ENCODE peak calls at places on chromosome 14, in eight cellular contexts. N, M, S, U, B, W, E and A are unnamed samples.

GRCh38 chr14:55448146-55448614 is 7.8 kb upstream of the TBPL2 start:
- DNase-seq in M (peak; percentile 100), N (peak; percentile 91), W (no peak), S (no peak), E (peak; percentile 87), B (peak; percentile 85), U (peak; percentile 98), A (no peak)

GRCh38 chr14:74562515-74563232 is 49.4 kb downstream of the LTBP2 start:
- DNase-seq in U (peak; percentile 56), B (no peak), S (no peak), E (peak; percentile 56), W (no peak), N (no peak), M (no peak), A (no peak)

GRCh38 chr14:51323492-51323891 is 83.4 kb downstream of the TMX1 start:
- DNase-seq in M (no peak), E (no peak), U (no peak), W (peak; percentile 21), N (no peak), S (no peak), B (no peak), A (no peak)

GRCh38 chr14:77752799-77753516 is 8.0 kb downstream of the SNW1 start:
- DNase-seq in M (no peak), N (peak; percentile 2), E (no peak), U (no peak), B (peak; percentile 78), S (no peak), W (no peak), A (no peak)

GRCh38 chr14:22886500-22887259 is 3.7 kb downstream of the REM2 start:
- DNase-seq in E (peak; percentile 73), U (peak; percentile 82), B (peak; percentile 73), S (peak; percentile 71), M (peak; percentile 74), N (peak; percentile 59), W (peak; percentile 81), A (peak; percentile 92)

GRCh38 chr14:75539562-75540478 is 17.6 kb downstream of the BATF start:
- DNase-seq in W (peak; percentile 65), N (no peak), B (no peak), U (no peak), S (no peak), M (no peak), E (no peak), A (peak; percentile 67)

GRCh38 chr14:25042362-25043299 is 7.3 kb downstream of the STXBP6 start:
- DNase-seq in U (no peak), B (peak; percentile 77), W (no peak), M (peak; percentile 24), E (peak; percentile 64), S (no peak), N (peak; percentile 81), A (no peak)

GRCh38 chr14:48504921-48505320 is 829.5 kb upstream of the MDGA2 start:
- DNase-seq in E (no peak), W (no peak), S (no peak), U (peak; percentile 2), N (no peak), M (no peak), B (no peak), A (no peak)

GRCh38 chr14:101963052-101963451 is 1.3 kb upstream of the DYNC1H1 start:
- DNase-seq in E (no peak), B (no peak), N (no peak), M (no peak), U (no peak), S (no peak), W (no peak), A (no peak)

GRCh38 chr14:36773558-36773957 is 111.9 kb downstream of the PAX9 start:
- DNase-seq in M (peak; percentile 66), S (no peak), W (no peak), B (no peak), U (peak; percentile 30), N (peak; percentile 38), E (peak; percentile 19), A (no peak)

GRCh38 chr14:91113829-91114078 is at the start of gene DGLUCY:
- DNase-seq in M (no peak), B (peak; percentile 86), N (peak; percentile 67), W (peak; percentile 87), S (peak; percentile 86), E (peak; percentile 68), U (peak; percentile 58), A (peak; percentile 80)

GRCh38 chr14:75042040-75042439 is 9.2 kb downstream of the MLH3 start:
- DNase-seq in W (no peak), B (no peak), S (no peak), U (no peak), M (no peak), E (peak; percentile 9), N (peak; percentile 48), A (no peak)

GRCh38 chr14:77200406-77200985 is 18.9 kb downstream of the TMEM63C start:
- DNase-seq in E (no peak), U (no peak), B (no peak), W (no peak), S (no peak), M (no peak), N (no peak), A (no peak)

GRCh38 chr14:64444984-64445845 is 20.1 kb upstream of the AKAP5 start:
- DNase-seq in M (no peak), U (peak; percentile 64), S (no peak), B (peak; percentile 93), N (peak; percentile 67), E (peak; percentile 41), W (peak; percentile 79), A (peak; percentile 84)

GRCh38 chr14:32683679-32684078 is 255.0 kb upstream of the NPAS3 start:
- DNase-seq in B (no peak), N (no peak), E (no peak), M (no peak), W (no peak), U (no peak), S (no peak), A (peak; percentile 30)

GRCh38 chr14:85566603-85567002 is 36.7 kb downstream of the FLRT2 start:
- DNase-seq in N (peak; percentile 83), U (peak; percentile 67), M (peak; percentile 59), W (no peak), S (no peak), B (peak; percentile 72), E (no peak), A (no peak)

GRCh38 chr14:98949031-98949430 is 323.0 kb downstream of the BCL11B start:
- DNase-seq in S (no peak), N (no peak), E (no peak), W (no peak), M (no peak), U (no peak), B (no peak), A (no peak)

GRCh38 chr14:44316647-44317432 is 190.2 kb downstream of the FSCB start:
- DNase-seq in E (peak; percentile 92), B (peak; percentile 96), S (no peak), M (peak; percentile 98), N (peak; percentile 53), W (peak; percentile 55), U (peak; percentile 97), A (no peak)

GRCh38 chr14:21723431-21724045 is 49.9 kb upstream of the OR4E1 start:
- DNase-seq in E (peak; percentile 41), N (no peak), W (peak; percentile 68), M (peak; percentile 32), U (peak; percentile 56), B (peak; percentile 25), S (no peak), A (peak; percentile 12)

GRCh38 chr14:59199205-59199604 is 10.7 kb downstream of the DAAM1 start:
- DNase-seq in B (no peak), U (no peak), W (no peak), E (no peak), S (no peak), N (no peak), M (no peak), A (no peak)
- TF ChIP-seq CTCF in B (peak; percentile 17), U (no peak), W (no peak), E (no peak), S (no peak), N (peak; percentile 3), M (peak; percentile 50), A (no peak)

GRCh38 chr14:93184391-93185332 is at the start of the genes LYSET and MOAP1:
- DNase-seq in M (peak; percentile 81), B (peak; percentile 88), U (peak; percentile 79), N (peak; percentile 84), E (peak; percentile 88), S (peak; percentile 87), W (peak; percentile 92), A (peak; percentile 95)
- TF ChIP-seq CTCF in M (no peak), B (peak; percentile 9), U (no peak), N (no peak), E (no peak), S (peak; percentile 45), W (peak; percentile 11), A (no peak)

DNA sequence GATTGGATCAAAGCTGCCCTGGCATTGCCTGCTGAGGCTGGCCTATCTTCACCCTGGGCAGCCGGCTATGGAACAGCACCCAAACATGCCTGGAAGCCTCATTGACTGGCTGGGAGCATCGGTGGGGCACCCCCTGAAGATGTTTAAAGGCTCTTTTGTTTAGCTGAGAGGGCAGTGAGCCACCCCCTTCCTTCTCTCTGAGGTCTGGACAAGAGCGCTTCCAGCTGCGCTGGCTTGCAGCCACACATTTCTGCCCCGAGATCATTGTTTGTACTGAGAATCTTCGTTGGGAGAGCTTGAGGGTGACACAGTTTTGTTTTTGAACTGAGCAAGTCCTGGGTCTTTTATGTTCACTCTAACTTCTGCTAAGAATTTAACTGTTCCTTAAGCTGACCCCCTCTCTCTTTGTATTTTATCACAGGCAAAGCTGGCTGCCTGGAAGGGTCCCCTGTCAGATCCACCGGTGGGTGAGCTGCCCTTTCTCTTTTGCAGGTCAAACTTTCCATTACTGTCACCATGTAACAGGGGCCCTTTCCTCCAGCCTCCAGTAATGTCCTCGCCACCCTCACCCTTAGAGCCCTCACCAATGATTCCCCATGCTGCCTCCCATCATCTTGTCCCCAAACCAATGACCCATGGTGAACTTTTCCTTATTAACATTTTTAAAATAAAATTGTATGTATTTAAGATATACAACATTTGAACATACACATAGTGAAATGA is 212.2 kb downstream of the KIF26A start:
- DNase-seq in M (no peak), E (no peak), W (no peak), N (no peak), B (peak; percentile 21), U (no peak), S (no peak), A (no peak)
- TF ChIP-seq CTCF in M (no peak), E (no peak), W (no peak), N (no peak), B (no peak), U (no peak), S (no peak), A (no peak)

GRCh38 chr14:35333347-35333730 is 41.2 kb downstream of the PSMA6 start:
- DNase-seq in B (no peak), U (no peak), E (no peak), S (no peak), N (no peak), W (peak; percentile 41), M (no peak), A (no peak)

GRCh38 chr14:35335388-35336092 is 43.4 kb downstream of the PSMA6 start:
- DNase-seq in M (peak; percentile 46), E (peak; percentile 95), B (peak; percentile 32), N (no peak), U (peak; percentile 93), W (no peak), S (peak; percentile 57), A (no peak)

GRCh38 chr14:35333797-35334743 is 41.9 kb downstream of the PSMA6 start:
- DNase-seq in W (peak; percentile 78), M (no peak), E (peak; percentile 29), N (no peak), U (peak; percentile 71), B (no peak), S (no peak), A (peak; percentile 36)

GRCh38 chr14:35331605-35332516 is 39.7 kb downstream of the PSMA6 start:
- DNase-seq in S (no peak), M (peak; percentile 93), W (no peak), U (no peak), E (no peak), N (peak; percentile 7), B (peak; percentile 32), A (peak; percentile 62)

GRCh38 chr14:35332517-35333346 is 40.5 kb downstream of the PSMA6 start:
- DNase-seq in U (peak; percentile 68), M (peak; percentile 76), S (no peak), B (no peak), N (peak; percentile 41), E (peak; percentile 58), W (peak; percentile 83), A (peak; percentile 49)
- TF ChIP-seq CTCF in U (no peak), M (no peak), S (no peak), B (no peak), N (peak; percentile 2), E (no peak), W (no peak), A (no peak)